ENCODE peak calls at places on chromosomes 7 and 10, in nine cellular contexts. O, Y, E, K, X, H, C, A and Z are unnamed samples.

GRCh38 chr10:12481956-12482355 is 132.6 kb downstream of the CAMK1D start:
- DNase-seq in O (no peak), Y (no peak), E (no peak), K (no peak), X (no peak), H (no peak), C (no peak), A (no peak), Z (no peak)

GRCh38 chr10:19620867-19621266 is 195.4 kb upstream of the PLXDC2 start:
- DNase-seq in O (no peak), Y (no peak), E (no peak), K (no peak), X (no peak), H (no peak), C (no peak), A (no peak), Z (no peak)

GRCh38 chr7:157405914-157406810 is 69.4 kb downstream of the DNAJB6 start:
- DNase-seq in O (no peak), Y (no peak), E (no peak), K (no peak), X (no peak), H (no peak), C (no peak), A (no peak), Z (no peak)

GRCh38 chr7:133543657-133544056 is 290.8 kb downstream of the EXOC4 start:
- DNase-seq in O (no peak), Y (no peak), E (no peak), K (no peak), X (no peak), H (no peak), C (no peak), A (no peak), Z (no peak)

GRCh38 chr10:31509989-31510388 is 191.0 kb downstream of the ZEB1 start:
- DNase-seq in O (no peak), Y (no peak), E (no peak), K (no peak), X (no peak), H (no peak), C (no peak), A (no peak), Z (no peak)

GRCh38 chr7:135147341-135147898 is 452 bp upstream of the TMEM140 start:
- DNase-seq in O (no peak), Y (no peak), E (no peak), K (no peak), X (no peak), H (no peak), C (no peak), A (no peak), Z (no peak)

GRCh38 chr7:138875794-138876193 is 77.8 kb upstream of the ATP6V0A4 start:
- DNase-seq in O (no peak), Y (no peak), E (no peak), K (no peak), X (no peak), H (no peak), C (no peak), A (no peak), Z (no peak)

GRCh38 chr10:96714031-96714590 is 6.2 kb downstream of the PIK3AP1 start:
- DNase-seq in O (no peak), Y (no peak), E (no peak), K (no peak), X (no peak), H (no peak), C (no peak), A (no peak), Z (no peak)

GRCh38 chr7:15213093-15213492 is 310.5 kb upstream of the DGKB start:
- DNase-seq in O (no peak), Y (no peak), E (no peak), K (no peak), X (no peak), H (no peak), C (no peak), A (no peak), Z (no peak)

GRCh38 chr7:2108501-2109250 is 124.1 kb downstream of the MAD1L1 start:
- DNase-seq in O (no peak), Y (no peak), E (no peak), K (no peak), X (no peak), H (no peak), C (no peak), A (no peak), Z (no peak)

GRCh38 chr10:44860811-44861751 is 50.1 kb upstream of the TMEM72 start:
- DNase-seq in O (peak; percentile 13), Y (no peak), E (no peak), K (no peak), X (no peak), H (no peak), C (no peak), A (peak; percentile 6), Z (no peak)

GRCh38 chr10:4546500-4546899 is 279.5 kb upstream of the AKR1E2 start:
- DNase-seq in O (no peak), Y (no peak), E (no peak), K (no peak), X (no peak), H (peak; percentile 16), C (no peak), A (no peak), Z (no peak)

GRCh38 chr7:28017372-28017771 is 163.2 kb downstream of the JAZF1 start:
- DNase-seq in O (no peak), Y (no peak), E (no peak), K (no peak), X (no peak), H (no peak), C (no peak), A (no peak), Z (no peak)

GRCh38 chr7:73541722-73542121 is 15.8 kb downstream of the BCL7B start:
- DNase-seq in O (no peak), Y (no peak), E (no peak), K (no peak), X (no peak), H (no peak), C (no peak), A (no peak), Z (no peak)

GRCh38 chr7:73537051-73537450 is 15.0 kb upstream of the BAZ1B start:
- DNase-seq in O (no peak), Y (no peak), E (no peak), K (no peak), X (no peak), H (no peak), C (no peak), A (no peak), Z (no peak)

GRCh38 chr7:73544678-73545077 is 12.8 kb downstream of the BCL7B start:
- DNase-seq in O (no peak), Y (no peak), E (no peak), K (no peak), X (no peak), H (no peak), C (no peak), A (no peak), Z (no peak)

GRCh38 chr7:73536479-73536878 is 14.4 kb upstream of the BAZ1B start:
- DNase-seq in O (no peak), Y (no peak), E (no peak), K (no peak), X (no peak), H (no peak), C (no peak), A (no peak), Z (no peak)

GRCh38 chr7:73539709-73540108 is 17.6 kb upstream of the BAZ1B start:
- DNase-seq in O (no peak), Y (no peak), E (no peak), K (no peak), X (no peak), H (no peak), C (no peak), A (no peak), Z (no peak)
- TF ChIP-seq POLR2AphosphoS5 in O (no peak), Y (no peak), E (no peak), K (no peak), X (no peak), H (no peak), C (no peak), A (no peak), Z (no peak)

GRCh38 chr7:155683098-155683497 is 38.6 kb downstream of the RBM33 start:
- DNase-seq in O (no peak), Y (no peak), E (no peak), K (no peak), X (no peak), H (no peak), C (no peak), A (no peak), Z (no peak)
- TF ChIP-seq POLR2A in O (no peak), Y (no peak), E (no peak), K (no peak), X (no peak), H (no peak), C (no peak), A (no peak), Z (no peak)

GRCh38 chr7:16945372-16945771 is 63.6 kb upstream of the AGR3 start:
- DNase-seq in O (no peak), Y (no peak), E (no peak), K (no peak), X (no peak), H (no peak), C (no peak), A (no peak), Z (no peak)

GRCh38 chr7:16939161-16939560 is 57.4 kb upstream of the AGR3 start:
- DNase-seq in O (no peak), Y (no peak), E (no peak), K (no peak), X (no peak), H (no peak), C (no peak), A (no peak), Z (no peak)

GRCh38 chr7:16940777-16941176 is 59.0 kb upstream of the AGR3 start:
- DNase-seq in O (no peak), Y (no peak), E (no peak), K (no peak), X (no peak), H (no peak), C (no peak), A (no peak), Z (no peak)

GRCh38 chr7:16942929-16943509 is 61.2 kb upstream of the AGR3 start:
- DNase-seq in O (no peak), Y (no peak), E (no peak), K (no peak), X (no peak), H (no peak), C (no peak), A (no peak), Z (no peak)
- TF ChIP-seq POLR2AphosphoS5 in O (no peak), Y (no peak), E (no peak), K (no peak), X (no peak), H (no peak), C (no peak), A (no peak), Z (no peak)

DNA sequence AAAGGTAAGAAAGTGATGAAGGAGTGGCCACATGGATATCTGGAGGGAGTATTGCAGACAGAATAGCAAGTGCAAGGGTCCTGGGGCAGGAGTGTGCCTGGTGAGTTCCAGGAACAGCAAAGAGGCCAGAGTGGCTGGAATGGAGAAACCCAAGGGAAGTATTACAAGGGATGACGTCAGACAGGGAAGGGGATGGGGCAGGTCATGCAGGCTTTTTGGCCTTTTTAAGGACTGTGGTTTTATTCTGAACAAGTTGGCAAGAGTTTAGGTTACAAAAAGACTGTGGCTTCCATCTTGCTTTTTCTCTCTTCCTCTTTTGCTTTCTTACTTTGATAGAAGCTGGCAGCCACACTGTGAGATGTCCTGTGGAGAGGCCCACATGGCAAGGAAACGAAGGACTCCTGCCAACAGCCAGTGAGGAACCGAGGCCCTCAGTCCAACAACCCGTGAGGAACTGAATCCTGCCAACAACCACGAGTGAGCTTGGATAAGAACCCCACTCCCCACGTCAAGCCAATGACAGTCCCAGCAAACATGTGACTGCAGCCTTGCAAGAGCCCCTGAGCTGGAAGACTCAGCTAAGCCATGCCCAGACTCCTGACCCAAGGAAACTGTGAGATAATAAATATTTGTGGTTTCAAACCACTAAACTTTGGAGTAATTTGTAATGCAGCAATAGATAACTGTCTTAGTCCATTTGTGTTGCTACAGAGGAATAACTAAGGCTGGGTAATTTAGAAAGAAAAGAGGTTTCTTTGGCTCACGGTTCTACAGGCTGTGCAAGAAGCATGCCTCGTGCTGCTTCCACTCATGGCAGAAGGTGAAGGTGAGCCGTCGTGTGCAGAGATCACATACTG is 19.8 kb upstream of the KDM7A start:
- DNase-seq in O (no peak), Y (no peak), E (no peak), K (no peak), X (no peak), H (no peak), C (no peak), A (no peak), Z (no peak)
- TF ChIP-seq POLR2A in O (no peak), Y (no peak), E (no peak), K (no peak), X (no peak), H (no peak), C (no peak), A (no peak), Z (no peak)